ENCODE peak calls at places on chromosome 3, in eight cellular contexts. W, B, D, X, U, A, F and J are unnamed samples.

GRCh38 chr3:11661827-11662226 is 18.1 kb upstream of the VGLL4 start:
- DNase-seq in W (no peak), B (no peak), D (no peak), X (no peak), U (no peak), A (no peak), F (no peak), J (no peak)

GRCh38 chr3:70805044-70805732 is 492.8 kb upstream of the MDFIC2 start:
- DNase-seq in W (no peak), B (no peak), D (no peak), X (no peak), U (no peak), A (no peak), F (no peak), J (no peak)

GRCh38 chr3:142723968-142724681 is at the start of gene TRPC1:
- DNase-seq in W (peak), B (peak), D (peak), X (peak), U (peak), A (peak), F (peak), J (peak)

GRCh38 chr3:173395412-173396181 is 1.9 kb upstream of the NLGN1 start:
- DNase-seq in W (peak), B (peak), D (peak), X (peak), U (peak), A (peak), F (peak), J (peak)

GRCh38 chr3:29212789-29213433 is 68.0 kb upstream of the RBMS3 start:
- DNase-seq in W (no peak), B (no peak), D (no peak), X (no peak), U (no peak), A (no peak), F (no peak), J (no peak)

GRCh38 chr3:129313415-129313982 is 34.8 kb downstream of the HMCES start:
- DNase-seq in W (no peak), B (no peak), D (no peak), X (no peak), U (no peak), A (no peak), F (no peak), J (no peak)

GRCh38 chr3:33256249-33256648 is 21.0 kb upstream of the FBXL2 start:
- DNase-seq in W (no peak), B (no peak), D (no peak), X (no peak), U (no peak), A (no peak), F (no peak), J (no peak)

GRCh38 chr3:29334652-29335189 is 53.9 kb downstream of the RBMS3 start:
- DNase-seq in W (no peak), B (no peak), D (no peak), X (no peak), U (no peak), A (no peak), F (no peak), J (no peak)

GRCh38 chr3:15263926-15264325 is 57.9 kb downstream of the CAPN7 start:
- DNase-seq in W (no peak), B (no peak), D (no peak), X (no peak), U (no peak), A (no peak), F (no peak), J (no peak)

GRCh38 chr3:38039899-38040261 is 872 bp downstream of the DLEC1 start:
- DNase-seq in W (no peak), B (peak), D (peak), X (no peak), U (peak), A (peak), F (peak), J (peak)

GRCh38 chr3:149816986-149817385 is 4.0 kb downstream of the RNF13 start:
- DNase-seq in W (no peak), B (no peak), D (peak), X (no peak), U (no peak), A (no peak), F (no peak), J (no peak)

GRCh38 chr3:167691366-167691765 is 37.6 kb upstream of the WDR49 start:
- DNase-seq in W (peak), B (no peak), D (no peak), X (no peak), U (no peak), A (no peak), F (peak), J (no peak)

GRCh38 chr3:13526626-13526949 is 22.3 kb upstream of the FBLN2 start:
- DNase-seq in W (no peak), B (no peak), D (no peak), X (no peak), U (no peak), A (no peak), F (no peak), J (no peak)

GRCh38 chr3:20680990-20681628 is 495.1 kb upstream of the SGO1 start:
- DNase-seq in W (no peak), B (no peak), D (no peak), X (no peak), U (no peak), A (no peak), F (no peak), J (no peak)